ENCODE peak calls at places on chromosomes 12 and 14, in eight cellular contexts. B is lower lobe of right lung, F is psoas muscle, S is cardiac fibroblast, V is left lung, H is progenitor cell of endocrine pancreas, A is SK-N-SH, C is AG10803. I is an unnamed sample.

GRCh38 chr12:25155031-25155576 is 39.9 kb downstream of the DNAI7 start:
- DNase-seq in V (no peak), C (peak; percentile 30), H (no peak), A (peak; percentile 35), F (no peak), S (peak; percentile 57), B (no peak), I (peak; percentile 51)

GRCh38 chr12:64669270-64669842 is 59.1 kb downstream of the RASSF3 start:
- DNase-seq in F (peak; percentile 25), V (peak; percentile 87), S (no peak), H (no peak), B (peak; percentile 64), C (no peak), A (peak; percentile 47), I (no peak)

GRCh38 chr12:12086331-12086730 is 15.6 kb downstream of the BCL2L14 start:
- DNase-seq in S (no peak), C (no peak), B (no peak), H (no peak), A (no peak), F (no peak), V (no peak), I (no peak)

GRCh38 chr14:23910081-23910875 is 43.3 kb upstream of the DHRS4 start:
- DNase-seq in H (peak; percentile 15), C (peak; percentile 54), V (no peak), F (no peak), A (peak; percentile 73), B (no peak), S (peak; percentile 68), I (peak; percentile 83)

GRCh38 chr12:123660328-123660727 is 10.6 kb upstream of the TCTN2 start:
- DNase-seq in B (no peak), C (peak; percentile 88), V (no peak), H (no peak), F (no peak), S (peak; percentile 94), A (no peak), I (peak; percentile 95)

GRCh38 chr14:95364481-95365209 is 44.9 kb upstream of the CLMN start:
- DNase-seq in F (no peak), A (no peak), H (no peak), S (no peak), C (no peak), V (no peak), B (no peak), I (no peak)

GRCh38 chr14:74508844-74509428 is 15.4 kb downstream of the ISCA2 start:
- DNase-seq in F (no peak), B (peak; percentile 35), A (no peak), H (no peak), S (no peak), V (no peak), C (no peak), I (no peak)

GRCh38 chr12:3295225-3295624 is 195.8 kb upstream of the PRMT8 start:
- DNase-seq in A (no peak), F (no peak), H (no peak), C (no peak), S (no peak), V (no peak), B (no peak), I (no peak)

GRCh38 chr12:86349196-86349595 is 93.0 kb upstream of the MGAT4C start:
- DNase-seq in A (peak; percentile 1), F (no peak), C (no peak), V (no peak), S (no peak), H (no peak), B (no peak), I (no peak)

GRCh38 chr14:35212471-35213142 is 79.6 kb upstream of the PSMA6 start:
- DNase-seq in V (no peak), B (no peak), A (no peak), C (no peak), H (no peak), S (no peak), F (no peak), I (no peak)

GRCh38 chr14:35213869-35214387 is 78.3 kb upstream of the PSMA6 start:
- DNase-seq in C (peak; percentile 15), H (no peak), A (no peak), V (no peak), S (peak; percentile 65), F (no peak), B (no peak), I (peak; percentile 69)

GRCh38 chr14:35218963-35219362 is 73.2 kb upstream of the PSMA6 start:
- DNase-seq in S (no peak), H (no peak), A (no peak), F (no peak), C (no peak), B (no peak), V (no peak), I (no peak)

GRCh38 chr14:35213143-35213788 is 78.9 kb upstream of the PSMA6 start:
- DNase-seq in B (no peak), S (no peak), H (no peak), C (no peak), A (no peak), V (no peak), F (no peak), I (no peak)

DNA sequence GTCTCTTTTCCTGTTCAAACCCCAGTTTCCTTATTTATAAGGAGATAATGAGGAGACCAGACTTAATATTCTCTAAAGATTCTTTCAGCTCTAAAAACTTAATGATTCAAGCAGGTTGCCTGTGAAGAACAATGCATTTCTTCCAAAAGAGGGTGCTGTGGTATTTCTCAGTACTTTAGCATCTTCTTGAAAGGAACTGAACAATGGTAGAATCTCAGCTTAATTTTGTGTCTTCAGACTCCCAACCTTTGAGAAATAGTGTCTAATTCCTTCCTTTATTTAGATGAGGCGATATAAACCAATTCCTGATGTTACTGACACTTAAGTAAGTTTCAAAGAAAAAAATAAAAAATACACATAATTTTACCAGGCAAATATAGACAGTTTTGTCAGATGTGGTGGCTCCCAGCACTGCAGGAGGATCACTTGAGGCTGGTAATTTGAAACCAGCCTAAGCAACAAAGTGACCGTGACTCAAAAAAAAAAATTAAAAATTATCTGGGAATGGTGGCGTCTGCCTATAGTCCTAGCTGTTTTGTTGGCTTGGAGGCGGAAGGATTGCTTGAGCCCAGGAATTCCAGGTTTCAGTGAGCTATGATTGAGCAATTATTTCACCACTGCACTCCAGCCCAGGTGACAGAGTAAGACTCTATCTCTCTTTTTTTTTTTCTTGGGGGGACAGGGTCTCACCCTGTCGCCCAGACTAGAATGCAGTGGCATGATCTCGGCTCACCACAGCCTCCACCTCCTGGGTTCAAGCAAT is 76.9 kb upstream of the PSMA6 start:
- DNase-seq in B (no peak), C (peak; percentile 75), H (no peak), F (no peak), A (no peak), V (no peak), S (peak; percentile 84), I (peak; percentile 8)
- TF ChIP-seq CTCF in B (peak; percentile 55), C (peak; percentile 76), H (peak; percentile 47), F (peak; percentile 44), A (peak; percentile 65), V (no peak), S (peak; percentile 42), I (no peak)

GRCh38 chr14:104771374-104771773 is 18.4 kb downstream of the SIVA1 start:
- DNase-seq in C (no peak), F (no peak), H (no peak), V (peak; percentile 51), S (no peak), A (no peak), B (no peak), I (no peak)

GRCh38 chr14:104771918-104772706 is 19.2 kb downstream of the SIVA1 start:
- DNase-seq in H (no peak), C (no peak), V (peak; percentile 74), A (no peak), S (no peak), F (no peak), B (no peak), I (no peak)

GRCh38 chr14:104769324-104770071 is 16.6 kb downstream of the SIVA1 start:
- DNase-seq in C (no peak), H (no peak), A (peak; percentile 31), V (peak; percentile 62), F (no peak), B (no peak), S (no peak), I (no peak)

GRCh38 chr14:104770072-104770579 is 17.2 kb downstream of the SIVA1 start:
- DNase-seq in V (peak; percentile 78), B (no peak), H (no peak), F (no peak), S (no peak), C (no peak), A (no peak), I (no peak)

GRCh38 chr14:104770851-104771272 is 17.9 kb downstream of the SIVA1 start:
- DNase-seq in B (no peak), V (peak; percentile 66), C (no peak), A (peak; percentile 51), H (no peak), F (no peak), S (peak; percentile 26), I (no peak)
- TF ChIP-seq CTCF in B (peak; percentile 55), V (peak; percentile 43), C (peak; percentile 59), A (peak; percentile 56), H (peak; percentile 44), F (peak; percentile 32), S (peak; percentile 84), I (peak; percentile 33)

DNA sequence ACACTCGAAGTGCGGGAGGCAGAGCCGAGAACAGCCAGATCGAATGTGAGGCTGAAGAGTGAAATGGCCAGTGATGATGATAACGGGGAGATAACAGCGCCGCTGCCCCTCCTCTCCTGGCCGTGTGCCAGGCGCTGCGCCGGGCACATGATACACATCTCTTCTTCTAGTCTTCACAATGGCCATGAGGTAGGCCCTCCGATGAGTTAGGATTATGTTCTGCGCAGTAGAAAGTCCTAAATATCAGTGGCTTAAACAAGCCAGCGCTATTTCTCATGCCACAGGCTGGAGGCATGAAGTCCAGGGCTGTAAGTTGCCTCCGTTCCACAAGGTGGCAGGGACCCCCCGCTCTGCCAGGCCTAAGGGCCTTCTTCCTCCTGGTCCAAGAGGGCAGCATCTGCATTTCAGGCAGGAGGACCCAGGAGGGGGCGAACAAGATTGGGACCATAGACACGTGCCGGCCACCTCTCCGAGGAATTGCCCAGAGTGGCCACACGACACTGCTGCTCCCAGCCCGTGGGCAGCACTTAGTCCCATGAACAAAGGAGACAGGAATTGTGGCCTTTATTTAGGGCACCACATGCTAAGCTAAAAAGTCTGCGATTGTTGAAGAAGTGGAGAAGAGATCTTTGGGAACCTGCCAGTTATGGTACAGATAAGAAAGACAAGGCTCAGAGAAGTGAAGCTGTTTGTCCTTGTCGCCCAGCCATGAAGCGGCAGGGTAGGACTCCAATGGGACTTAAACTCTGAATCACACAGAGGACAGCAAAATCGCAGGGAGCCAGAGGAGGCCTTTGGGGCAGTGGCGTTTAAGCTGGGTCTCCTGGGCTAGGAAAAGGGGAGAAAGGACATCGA is 10.9 kb upstream of the HVCN1 start:
- DNase-seq in C (no peak), A (peak; percentile 72), H (no peak), S (no peak), V (no peak), F (no peak), B (no peak), I (no peak)
- TF ChIP-seq CTCF in C (no peak), A (peak; percentile 29), H (no peak), S (no peak), V (no peak), F (no peak), B (no peak), I (no peak)

DNA sequence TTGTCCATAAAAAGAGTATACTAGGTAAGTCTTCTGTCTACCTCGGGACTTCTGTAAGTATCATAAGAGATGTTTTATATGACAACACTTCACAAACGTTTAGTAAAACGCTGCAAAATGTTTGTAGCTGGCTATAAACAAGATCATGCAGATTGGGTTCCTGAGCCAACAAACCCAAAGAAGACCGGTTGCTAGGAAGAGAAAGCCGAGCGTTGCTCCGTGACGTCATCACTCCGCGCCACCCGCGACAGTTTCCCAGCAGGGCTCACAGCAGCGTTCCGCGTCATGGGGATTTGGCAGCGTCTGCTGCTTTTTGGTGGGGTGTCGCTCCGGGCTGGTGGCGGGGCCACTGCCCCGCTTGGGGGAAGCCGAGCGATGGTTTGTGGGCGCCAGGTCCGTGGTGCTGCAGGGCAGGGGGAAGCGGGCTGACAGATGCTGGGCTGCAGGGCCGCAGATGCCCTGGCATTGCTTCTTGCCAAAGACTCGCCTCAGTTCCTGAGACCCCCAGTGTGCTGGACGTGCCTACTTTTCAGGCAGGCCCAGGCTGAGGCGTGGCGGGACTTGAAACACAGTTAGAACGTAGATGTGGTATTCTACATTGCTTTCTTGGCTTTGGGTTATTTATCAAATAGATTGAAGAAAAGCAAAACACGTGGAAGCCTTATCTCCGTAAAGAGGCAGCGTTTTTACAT is at the start of gene NUBPL:
- DNase-seq in S (peak; percentile 97), A (peak; percentile 94), V (peak; percentile 98), F (peak; percentile 97), H (peak; percentile 94), C (peak; percentile 95), B (peak; percentile 97), I (peak; percentile 89)
- TF ChIP-seq CTCF in S (no peak), A (no peak), V (no peak), F (no peak), H (no peak), C (no peak), B (no peak), I (no peak)

I was measured in RWPE1.